ENCODE peak calls at places on chromosomes 11 and 22, in eight cellular contexts. R is astrocyte of the spinal cord, E is suprapubic skin, B is BJ, F is nephron progenitor cell, L is GM12865, D is brain microvascular endothelial cell, W is HFFc6. S is an unnamed sample.

GRCh38 chr11:26344647-26345046 is 12.7 kb downstream of the ANO3 start:
- DNase-seq in R (peak), E (no peak), B (no peak), F (no peak), L (no peak), D (no peak), W (no peak), S (no peak)

GRCh38 chr11:75386912-75387311 is 12.4 kb upstream of the RPS3 start:
- DNase-seq in R (no peak), E (no peak), B (no peak), F (no peak), L (no peak), D (no peak), W (no peak), S (no peak)

GRCh38 chr11:69972351-69972802 is 105.7 kb upstream of the ANO1 start:
- DNase-seq in R (no peak), E (no peak), B (no peak), F (no peak), L (peak), D (no peak), W (no peak), S (no peak)

GRCh38 chr11:103222801-103223200 is 113.6 kb downstream of the DYNC2H1 start:
- DNase-seq in R (peak), E (no peak), B (no peak), F (no peak), L (no peak), D (no peak), W (no peak), S (no peak)

GRCh38 chr11:62860835-62861563 is 19.7 kb upstream of the SLC3A2 start:
- DNase-seq in R (no peak), E (no peak), B (no peak), F (no peak), L (peak), D (no peak), W (no peak), S (no peak)

GRCh38 chr11:100849009-100849913 is 162.2 kb downstream of the ARHGAP42 start:
- DNase-seq in R (peak), E (no peak), B (peak), F (no peak), L (no peak), D (peak), W (peak), S (peak)

GRCh38 chr22:39244496-39245129 is at the start of gene PDGFB:
- DNase-seq in R (no peak), E (no peak), B (no peak), F (peak), L (no peak), D (no peak), W (no peak), S (no peak)

GRCh38 chr11:131737357-131737756 is 366.9 kb downstream of the NTM start:
- DNase-seq in R (peak), E (no peak), B (no peak), F (no peak), L (no peak), D (no peak), W (peak), S (no peak)

GRCh38 chr11:19160839-19161238 is 40.9 kb downstream of the CSRP3 start:
- DNase-seq in R (no peak), E (no peak), B (no peak), F (no peak), L (no peak), D (no peak), W (no peak), S (no peak)

GRCh38 chr11:17590463-17590862 is 43.4 kb downstream of the OTOG start:
- DNase-seq in R (no peak), E (peak), B (no peak), F (no peak), L (no peak), D (no peak), W (no peak), S (no peak)

GRCh38 chr11:74057251-74058151 is 48.6 kb upstream of the UCP3 start:
- DNase-seq in R (peak), E (no peak), B (no peak), F (no peak), L (no peak), D (peak), W (peak), S (peak)

DNA sequence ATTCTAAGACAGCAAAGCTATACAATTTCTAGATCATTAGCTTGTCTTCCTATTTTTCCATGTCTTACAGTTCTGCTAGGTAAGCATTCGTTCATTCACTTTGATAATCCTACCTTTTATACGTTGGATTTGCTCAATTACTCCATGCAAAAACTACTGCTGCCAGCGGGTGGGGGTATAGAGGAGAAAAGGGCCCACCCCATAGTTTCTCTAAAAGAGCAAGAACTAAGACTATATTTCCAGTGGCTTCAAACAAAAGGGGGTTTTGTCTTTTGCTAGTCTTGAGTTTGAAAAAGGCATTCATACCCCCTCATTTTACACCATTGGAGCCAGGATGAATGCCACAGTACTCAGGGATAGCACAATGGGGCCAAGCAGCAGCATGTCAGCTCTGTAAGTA is 155.7 kb downstream of the WT1 start:
- DNase-seq in R (no peak), E (no peak), B (no peak), F (peak), L (no peak), D (no peak), W (no peak), S (no peak)
- TF ChIP-seq CTCF in R (peak), E (no peak), B (no peak), F (peak), L (no peak), D (peak), W (no peak), S (peak)

GRCh38 chr11:122672892-122673291 is 17.4 kb downstream of the UBASH3B start:
- DNase-seq in R (no peak), E (no peak), B (no peak), F (no peak), L (no peak), D (no peak), W (no peak), S (no peak)

GRCh38 chr11:122668562-122669090 is 13.1 kb downstream of the UBASH3B start:
- DNase-seq in R (peak), E (no peak), B (no peak), F (no peak), L (peak), D (peak), W (peak), S (peak)

GRCh38 chr11:122670131-122670530 is 14.6 kb downstream of the UBASH3B start:
- DNase-seq in R (no peak), E (no peak), B (no peak), F (no peak), L (no peak), D (no peak), W (no peak), S (no peak)

GRCh38 chr11:122673706-122674105 is 18.2 kb downstream of the UBASH3B start:
- DNase-seq in R (no peak), E (no peak), B (no peak), F (no peak), L (no peak), D (no peak), W (no peak), S (no peak)

GRCh38 chr11:122671270-122671906 is 15.9 kb downstream of the UBASH3B start:
- DNase-seq in R (no peak), E (no peak), B (no peak), F (peak), L (no peak), D (peak), W (no peak), S (peak)
- TF ChIP-seq CTCF in R (no peak), E (no peak), B (no peak), F (no peak), L (no peak), D (no peak), W (no peak), S (no peak)

GRCh38 chr11:134861490-134862107 is 449.6 kb upstream of the B3GAT1 start:
- DNase-seq in R (no peak), E (no peak), B (no peak), F (no peak), L (no peak), D (no peak), W (no peak), S (no peak)
- TF ChIP-seq CTCF in R (no peak), E (no peak), B (no peak), F (no peak), L (peak), D (no peak), W (peak), S (no peak)

GRCh38 chr11:63919267-63920125 is 2.5 kb upstream of the RCOR2 start:
- DNase-seq in R (peak), E (no peak), B (no peak), F (peak), L (no peak), D (no peak), W (no peak), S (no peak)

GRCh38 chr11:63922673-63923192 is 5.8 kb upstream of the RCOR2 start:
- DNase-seq in R (no peak), E (no peak), B (no peak), F (no peak), L (no peak), D (no peak), W (no peak), S (no peak)

GRCh38 chr11:63920126-63920869 is 3.3 kb upstream of the RCOR2 start:
- DNase-seq in R (no peak), E (no peak), B (no peak), F (peak), L (no peak), D (no peak), W (no peak), S (no peak)

GRCh38 chr11:63918576-63919171 is 1.7 kb upstream of the RCOR2 start:
- DNase-seq in R (no peak), E (no peak), B (no peak), F (peak), L (no peak), D (no peak), W (no peak), S (no peak)

DNA sequence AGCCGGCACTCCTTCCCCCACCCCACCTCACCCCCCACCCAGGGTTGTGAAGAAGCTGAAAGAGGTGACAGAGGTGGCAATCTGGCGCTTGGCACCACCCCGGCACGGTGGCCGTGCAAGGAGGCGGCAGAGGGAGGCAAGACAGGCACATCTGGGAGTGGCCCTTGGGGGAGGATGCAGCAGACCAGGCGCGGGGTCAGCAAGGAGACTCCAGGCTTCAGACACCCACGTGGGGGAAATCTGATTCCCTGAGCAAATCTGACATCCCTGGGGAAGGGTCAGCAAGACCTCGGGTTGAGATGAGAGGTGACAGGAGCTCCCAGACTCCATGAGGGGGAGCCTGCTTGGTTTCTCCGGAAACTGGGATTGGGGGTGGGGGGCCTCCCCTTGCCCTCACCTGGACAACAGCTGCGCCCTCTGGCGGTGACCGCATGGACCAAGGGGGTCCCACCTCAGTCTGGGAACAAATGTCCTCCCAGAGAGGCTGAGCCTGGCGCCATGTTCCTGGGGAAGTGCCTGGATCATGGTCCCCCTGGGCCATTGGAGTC is 4.0 kb upstream of the RCOR2 start:
- DNase-seq in R (no peak), E (no peak), B (no peak), F (peak), L (peak), D (no peak), W (no peak), S (no peak)
- TF ChIP-seq CTCF in R (peak), E (no peak), B (peak), F (peak), L (peak), D (peak), W (peak), S (peak)

GRCh38 chr11:119062779-119063178 is 4.8 kb upstream of the VPS11 start:
- DNase-seq in R (peak), E (no peak), B (no peak), F (no peak), L (no peak), D (peak), W (peak), S (no peak)

GRCh38 chr11:119067371-119068222 is at the start of gene VPS11:
- DNase-seq in R (peak), E (peak), B (peak), F (peak), L (peak), D (peak), W (peak), S (peak)

GRCh38 chr11:119061256-119061655 is 4.3 kb upstream of the HYOU1 start:
- DNase-seq in R (no peak), E (no peak), B (no peak), F (no peak), L (no peak), D (no peak), W (no peak), S (no peak)

GRCh38 chr11:119066481-119066880 is 1.1 kb upstream of the VPS11 start:
- DNase-seq in R (no peak), E (no peak), B (no peak), F (no peak), L (no peak), D (no peak), W (no peak), S (no peak)

DNA sequence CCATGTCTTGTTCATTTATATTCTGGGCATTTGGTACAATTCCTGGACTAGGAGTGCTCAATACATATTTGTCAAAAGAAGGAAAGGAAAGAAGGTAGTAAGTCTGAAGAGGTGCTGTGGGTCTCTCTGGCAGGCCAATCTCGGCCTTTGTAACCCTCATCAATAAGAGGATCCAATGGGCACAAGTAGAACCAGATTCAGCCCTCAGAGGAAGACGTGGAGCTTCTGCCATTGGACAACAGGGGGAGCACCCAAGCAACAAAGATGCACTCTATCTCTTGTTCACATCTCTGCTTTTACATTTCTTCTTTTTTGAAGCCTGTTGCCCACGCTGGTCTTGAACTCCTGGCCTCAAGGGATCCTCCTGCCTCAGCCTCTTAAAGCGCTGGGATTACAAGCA is 2.2 kb upstream of the VPS11 start:
- DNase-seq in R (peak), E (no peak), B (no peak), F (no peak), L (peak), D (peak), W (peak), S (no peak)
- TF ChIP-seq CTCF in R (peak), E (no peak), B (peak), F (peak), L (peak), D (peak), W (peak), S (peak)